ENCODE peak calls at places on chromosome 1, in six cellular contexts. B is GM23338, H is A549, C is adrenal gland, A is left ventricle myocardium inferior, V is heart left ventricle. E is an unnamed sample.
A peak's percentile ranks its signal among the peaks of the same experiment; 100 is the strongest.

GRCh38 chr1:69952691-69953090 is 252.7 kb downstream of the LRRC40 start:
- DNase-seq in B (no peak), H (no peak), C (no peak), A (no peak), V (no peak), E (no peak)

GRCh38 chr1:90550616-90551406 is 166.3 kb downstream of the BARHL2 start:
- DNase-seq in B (peak; percentile 80), H (no peak), C (no peak), A (no peak), V (no peak), E (no peak)

GRCh38 chr1:76868154-76868882 is 1.0 kb downstream of the ST6GALNAC5 start:
- DNase-seq in B (peak; percentile 83), H (peak; percentile 37), C (peak; percentile 56), A (no peak), V (peak; percentile 29), E (peak; percentile 69)

GRCh38 chr1:8259498-8260290 is 58.2 kb upstream of the SLC45A1 start:
- DNase-seq in B (no peak), H (peak; percentile 13), C (peak; percentile 44), A (no peak), V (no peak), E (no peak)

GRCh38 chr1:36522021-36522420 is 39.3 kb upstream of the CSF3R start:
- DNase-seq in B (no peak), H (no peak), C (no peak), A (no peak), V (no peak), E (no peak)

GRCh38 chr1:220952941-220953340 is 73.7 kb downstream of the HLX start:
- DNase-seq in B (no peak), H (no peak), C (no peak), A (no peak), V (no peak), E (no peak)

GRCh38 chr1:7425771-7426170 is 345.3 kb upstream of the VAMP3 start:
- DNase-seq in B (no peak), H (no peak), C (no peak), A (no peak), V (no peak), E (no peak)

GRCh38 chr1:97849350-97850339 is 71.2 kb downstream of the DPYD start:
- DNase-seq in B (no peak), H (peak; percentile 31), C (no peak), A (no peak), V (no peak), E (peak; percentile 87)

GRCh38 chr1:110686188-110686587 is 11.4 kb upstream of the KCNA3 start:
- DNase-seq in B (no peak), H (no peak), C (no peak), A (no peak), V (no peak), E (no peak)

DNA sequence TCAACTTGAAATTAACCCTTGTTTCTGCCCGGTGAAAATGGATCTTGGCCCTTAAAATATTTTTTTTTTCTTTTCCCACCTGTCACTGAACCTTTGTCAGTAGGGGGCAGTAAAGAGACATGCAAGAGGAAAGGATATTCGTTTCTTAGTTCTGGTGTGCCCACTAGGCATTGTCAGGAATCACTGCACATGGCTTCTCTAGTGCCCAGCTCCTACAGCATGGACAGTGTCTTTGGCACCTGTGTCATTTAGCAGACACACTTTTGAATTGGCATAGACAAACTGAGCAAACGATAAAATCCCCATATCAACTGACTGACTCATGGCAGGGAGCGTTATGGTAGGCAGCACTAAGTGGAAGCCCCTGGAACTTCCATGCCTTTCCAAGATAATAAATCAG is 1048.1 kb downstream of the BRINP3 start:
- DNase-seq in B (peak; percentile 90), H (peak; percentile 2), C (no peak), A (no peak), V (no peak), E (peak; percentile 68)
- TF ChIP-seq CTCF in B (peak; percentile 83), H (peak; percentile 54), C (no peak), A (peak; percentile 18), V (no peak), E (peak; percentile 59)

DNA sequence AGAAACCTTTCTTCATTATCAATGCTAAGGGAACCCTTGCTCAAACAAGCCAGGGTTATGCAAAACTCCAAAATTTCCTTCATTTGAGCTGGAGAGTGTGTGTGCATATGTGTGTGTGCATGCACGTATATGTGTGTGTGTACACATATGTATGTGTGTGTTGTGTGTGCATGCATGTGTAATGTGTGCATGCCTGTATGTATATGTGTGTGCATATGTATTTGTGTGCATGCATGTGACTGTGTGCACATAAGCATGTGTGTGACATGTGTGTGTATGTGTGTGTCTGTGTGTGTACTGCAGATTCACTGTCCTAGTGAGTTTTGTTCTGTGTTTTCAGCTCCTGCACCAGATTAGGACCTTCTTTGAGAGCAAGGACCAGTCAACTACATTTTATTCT is 28.2 kb downstream of the PAX7 start:
- DNase-seq in B (no peak), H (no peak), C (no peak), A (no peak), V (no peak), E (no peak)
- H3K4me1 ChIP-seq in B (peaks cover 38% of the 10 kb centered on the region), H (peaks cover 5% of the 10 kb centered on the region), C (no peaks in the 10 kb centered on the region), A (no peaks in the 10 kb centered on the region), V (no peaks in the 10 kb centered on the region), E (no peaks in the 10 kb centered on the region)

DNA sequence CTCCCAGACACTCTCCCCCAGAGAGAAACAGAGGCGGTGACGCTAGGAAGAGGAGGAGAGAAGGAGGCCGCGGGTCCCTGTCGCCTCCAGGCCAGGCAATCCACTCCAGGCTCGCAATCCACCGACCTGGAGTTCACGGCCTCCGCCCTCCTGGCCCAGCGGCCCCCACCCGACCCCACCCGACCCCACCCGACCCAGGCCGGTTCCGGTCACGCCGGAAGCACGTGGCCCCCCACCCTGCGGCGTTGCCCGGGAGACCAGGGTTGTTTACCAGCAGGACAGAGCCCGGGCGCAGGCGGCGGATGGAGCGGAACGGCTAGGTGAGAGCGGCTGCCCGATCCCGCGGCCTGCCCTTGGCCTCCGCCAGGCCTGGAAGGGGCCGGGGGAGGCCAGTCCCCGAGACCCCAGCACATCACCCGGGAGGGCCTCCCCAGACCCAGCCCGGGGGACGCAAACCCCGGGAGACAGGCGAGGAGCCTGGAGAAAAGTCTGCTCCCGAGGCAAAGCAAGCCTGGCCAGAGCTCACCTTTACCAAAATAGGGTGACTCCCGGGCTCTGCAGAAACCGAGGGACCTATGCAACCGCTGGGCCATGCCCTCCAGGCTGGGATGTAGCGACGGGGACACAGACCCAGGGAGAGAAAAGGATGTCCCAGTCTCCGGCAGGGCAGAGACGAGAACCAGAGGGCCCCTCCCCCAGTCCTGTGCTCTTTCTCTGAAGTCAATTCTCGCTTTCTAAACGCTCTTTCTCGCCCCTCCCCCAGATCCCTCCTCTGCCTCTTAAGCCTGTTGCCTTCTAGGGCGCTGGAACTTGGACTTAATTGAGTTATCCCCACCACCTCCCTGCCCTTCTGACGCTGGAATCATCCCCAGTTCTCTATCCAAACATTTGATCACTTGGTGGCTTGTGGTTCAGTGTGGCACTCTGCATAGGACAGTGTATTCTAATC is at the start of the genes PLA2G2C and UBXN10:
- DNase-seq in B (peak; percentile 85), H (no peak), C (peak; percentile 56), A (peak; percentile 59), V (peak; percentile 71), E (peak; percentile 60)
- H3K4me3 ChIP-seq in B (peak within 1 kb of the TSS; percentile 89), H (no peak within 1 kb of the TSS), C (no peak within 1 kb of the TSS), A (peak within 1 kb of the TSS; percentile 66), V (peak within 1 kb of the TSS; percentile 33), E (peak within 1 kb of the TSS; percentile 49)

GRCh38 chr1:59409525-59409924 is 112.6 kb downstream of the FGGY start:
- DNase-seq in B (no peak), H (no peak), C (no peak), A (no peak), V (no peak), E (no peak)

GRCh38 chr1:59410457-59410856 is 113.6 kb downstream of the FGGY start:
- DNase-seq in B (no peak), H (no peak), C (no peak), A (no peak), V (no peak), E (no peak)

GRCh38 chr1:59409986-59410385 is 113.1 kb downstream of the FGGY start:
- DNase-seq in B (no peak), H (no peak), C (no peak), A (no peak), V (no peak), E (no peak)

GRCh38 chr1:59412705-59413326 is 115.9 kb downstream of the FGGY start:
- DNase-seq in B (no peak), H (no peak), C (peak; percentile 23), A (no peak), V (no peak), E (no peak)

GRCh38 chr1:59411147-59411546 is 114.3 kb downstream of the FGGY start:
- DNase-seq in B (no peak), H (no peak), C (no peak), A (no peak), V (no peak), E (no peak)
- TF ChIP-seq CTCF in B (no peak), H (no peak), C (no peak), A (no peak), V (no peak), E (no peak)

DNA sequence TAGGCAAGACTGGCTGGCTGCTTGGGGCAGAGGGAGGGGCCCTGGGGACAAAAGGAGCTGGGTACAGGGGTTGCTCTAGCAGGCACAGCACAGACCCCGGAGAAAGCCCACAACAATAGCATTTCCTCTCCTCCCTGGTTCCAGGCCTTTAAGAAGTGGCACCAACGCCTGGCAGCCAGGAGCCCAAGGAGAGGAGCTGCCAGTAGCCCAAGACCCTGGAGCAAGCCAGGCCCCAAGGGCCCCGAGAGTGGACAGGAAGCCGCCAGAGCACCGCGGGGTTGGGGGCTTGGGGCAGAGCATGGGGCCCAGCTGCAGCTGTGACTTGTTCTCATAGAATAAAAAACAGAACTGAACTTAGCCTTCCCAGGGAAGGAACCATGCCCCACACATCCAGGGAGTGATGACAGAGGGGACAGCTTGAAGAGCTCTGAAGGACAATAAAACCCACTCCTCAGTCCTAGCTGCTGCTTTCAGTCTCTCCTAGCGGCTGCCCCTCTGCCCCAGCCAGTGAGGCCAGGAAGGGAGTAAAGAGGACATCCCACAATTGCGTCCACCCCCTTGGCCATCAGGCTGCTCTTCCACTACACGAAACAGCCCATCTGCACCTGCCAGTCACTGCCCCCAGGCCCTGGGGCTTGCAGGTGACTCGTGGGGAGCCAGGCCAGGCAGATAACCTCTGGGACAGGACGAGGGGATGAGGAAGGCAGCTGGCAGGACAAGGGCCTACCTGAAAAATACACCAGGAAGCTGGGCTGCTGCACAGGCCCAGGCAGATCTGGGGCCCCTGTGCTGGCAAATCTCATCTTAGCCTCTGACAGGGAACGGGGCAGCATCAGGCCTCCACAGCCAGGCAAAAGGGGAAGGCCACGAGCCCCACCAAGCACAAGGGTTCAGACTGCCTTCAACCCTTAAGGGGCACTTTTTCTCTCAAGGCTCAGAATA is 16.4 kb downstream of the MTHFR start:
- DNase-seq in B (no peak), H (no peak), C (no peak), A (no peak), V (peak; percentile 49), E (peak; percentile 58)
- H3K4me1 ChIP-seq in B (peaks cover 37% of the 10 kb centered on the region), H (peaks cover 22% of the 10 kb centered on the region), C (peaks cover 47% of the 10 kb centered on the region), A (peaks cover 98% of the 10 kb centered on the region), V (peaks cover 67% of the 10 kb centered on the region), E (peaks cover 75% of the 10 kb centered on the region)

DNA sequence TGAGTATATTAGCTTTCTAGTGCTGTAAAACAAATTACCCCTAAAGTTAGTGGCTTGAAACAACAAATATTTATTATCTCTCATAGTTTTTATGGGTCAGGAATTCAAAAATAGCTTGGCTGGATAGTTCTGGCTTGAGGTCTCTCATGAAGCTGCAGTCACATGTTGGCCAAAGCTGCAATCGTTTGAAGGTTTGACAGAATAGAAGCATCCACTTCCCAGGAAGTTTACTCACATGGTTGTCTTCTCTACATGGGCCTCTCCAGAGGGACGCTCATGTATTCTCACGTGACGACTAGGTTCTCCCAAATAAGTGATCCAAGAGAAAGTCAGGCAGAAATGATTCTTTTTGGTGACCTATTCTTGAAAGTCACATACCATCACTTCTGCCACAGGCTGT is 99.1 kb downstream of the NIBAN1 start:
- DNase-seq in B (no peak), H (no peak), C (no peak), A (no peak), V (no peak), E (no peak)
- H3K4me3 ChIP-seq in B (no peak overlapping the region), H (no peak overlapping the region), C (no peak overlapping the region), A (no peak overlapping the region), V (no peak overlapping the region), E (no peak overlapping the region)